ENCODE peak calls at places on chromosomes 5 and 9, in five cellular contexts. Z is pancreas, T is upper lobe of right lung, O is Panc1, S is GM23248. D is an unnamed sample. For H3K4me1, the result is how much of the 10 kb centered on the place peaks cover.

GRCh38 chr5:31707294-31707693 is 68.4 kb downstream of the PDZD2 start:
- DNase-seq in O (no peak), S (no peak), Z (no peak), T (no peak), D (no peak)

GRCh38 chr9:131641618-131642495 is 96.5 kb downstream of the PRRT1B start:
- DNase-seq in O (no peak), T (no peak), Z (no peak), S (no peak), D (no peak)

GRCh38 chr5:1495525-1495897 is 28.2 kb downstream of the LPCAT1 start:
- DNase-seq in T (no peak), S (no peak), O (no peak), Z (no peak), D (no peak)

GRCh38 chr9:135478858-135479468 is 619 bp upstream of the PPP1R26 start:
- DNase-seq in T (peak), Z (peak), O (no peak), S (peak), D (no peak)

GRCh38 chr5:66144799-66145390 is 795 bp downstream of the SREK1 start:
- DNase-seq in S (peak), T (no peak), O (peak), Z (no peak), D (no peak)

GRCh38 chr5:151664694-151665583 is 21.8 kb downstream of the SPARC start:
- DNase-seq in S (peak), T (no peak), Z (no peak), O (no peak), D (no peak)

GRCh38 chr5:179802207-179802883 is 4.3 kb downstream of the MGAT4B start:
- DNase-seq in T (no peak), Z (peak), O (no peak), S (peak), D (no peak)

GRCh38 chr5:66247176-66247960 is 103.3 kb downstream of the SREK1 start:
- DNase-seq in O (no peak), S (peak), T (no peak), Z (no peak), D (no peak)

GRCh38 chr5:15021286-15022046 is 149.9 kb upstream of the ANKH start:
- DNase-seq in S (peak), T (no peak), Z (no peak), O (no peak), D (no peak)

GRCh38 chr5:10478436-10478835 is 36.8 kb downstream of the ROPN1L start:
- DNase-seq in T (no peak), Z (no peak), O (no peak), S (peak), D (no peak)

GRCh38 chr5:10424124-10424731 is 17.5 kb upstream of the ROPN1L start:
- DNase-seq in T (no peak), Z (no peak), S (peak), O (no peak), D (no peak)

GRCh38 chr5:83895860-83896259 is 175.2 kb upstream of the HAPLN1 start:
- DNase-seq in Z (no peak), S (no peak), T (no peak), O (no peak), D (no peak)

GRCh38 chr9:115046786-115047185 is 71.2 kb downstream of the TNC start:
- DNase-seq in Z (no peak), S (no peak), T (no peak), O (no peak), D (no peak)

GRCh38 chr9:108743901-108744371 is 111.8 kb downstream of the ACTL7B start:
- DNase-seq in Z (no peak), O (no peak), T (no peak), S (peak), D (no peak)

GRCh38 chr5:112308608-112309007 is 110.5 kb downstream of the EPB41L4A start:
- DNase-seq in Z (no peak), S (no peak), O (no peak), T (no peak), D (no peak)

GRCh38 chr9:96080364-96080763 is 204.9 kb downstream of the ERCC6L2 start:
- DNase-seq in S (peak), T (no peak), O (no peak), Z (no peak), D (no peak)

GRCh38 chr5:72448368-72448767 is 58.8 kb downstream of the ZNF366 start:
- DNase-seq in O (no peak), Z (no peak), T (no peak), S (no peak), D (no peak)

GRCh38 chr5:57221049-57221568 is 47.2 kb downstream of the GPBP1 start:
- DNase-seq in O (peak), S (peak), T (no peak), Z (no peak), D (peak)

GRCh38 chr5:16690243-16690839 is 73.5 kb upstream of the RETREG1 start:
- DNase-seq in Z (no peak), T (no peak), S (peak), O (peak), D (no peak)

GRCh38 chr9:121763561-121764370 is 112.3 kb downstream of the DAB2IP start:
- DNase-seq in S (no peak), Z (peak), O (no peak), T (no peak), D (no peak)

GRCh38 chr5:106171132-106171531 is 1499.6 kb downstream of the EFNA5 start:
- DNase-seq in T (no peak), O (no peak), Z (no peak), S (no peak), D (no peak)

GRCh38 chr5:90709323-90710148 is 150.9 kb downstream of the ADGRV1 start:
- DNase-seq in S (peak), Z (no peak), O (peak), T (no peak), D (no peak)

GRCh38 chr5:72842816-72843215 is 26.4 kb downstream of the TNPO1 start:
- DNase-seq in S (peak), T (no peak), Z (no peak), O (peak), D (no peak)

GRCh38 chr5:33457124-33457523 is 16.4 kb downstream of the TARS1 start:
- DNase-seq in S (peak), Z (no peak), T (no peak), O (no peak), D (no peak)

GRCh38 chr5:135356522-135357318 is 42.3 kb downstream of the MACROH2A1 start:
- DNase-seq in Z (no peak), T (no peak), S (peak), O (no peak), D (no peak)

GRCh38 chr9:77927265-77927664 is 104.3 kb downstream of the GNAQ start:
- DNase-seq in Z (no peak), O (no peak), S (peak), T (no peak), D (no peak)

GRCh38 chr9:137534256-137535119 is 15.7 kb downstream of the PNPLA7 start:
- DNase-seq in Z (peak), S (peak), T (no peak), O (no peak), D (peak)

GRCh38 chr5:154771383-154771901 is 16.3 kb downstream of the LARP1 start:
- DNase-seq in T (no peak), Z (no peak), S (peak), O (no peak), D (no peak)

GRCh38 chr9:133275105-133276000 is at the start of gene ABO:
- DNase-seq in Z (peak), T (peak), O (no peak), S (peak), D (no peak)

GRCh38 chr9:133274236-133275104 is 531 bp downstream of the ABO start:
- DNase-seq in Z (no peak), T (no peak), S (no peak), O (no peak), D (no peak)

GRCh38 chr9:133277467-133277866 is 2.5 kb upstream of the ABO start:
- DNase-seq in O (no peak), S (no peak), Z (no peak), T (no peak), D (no peak)

GRCh38 chr9:133276923-133277322 is 1.9 kb upstream of the ABO start:
- DNase-seq in O (no peak), S (no peak), T (no peak), Z (no peak), D (no peak)

DNA sequence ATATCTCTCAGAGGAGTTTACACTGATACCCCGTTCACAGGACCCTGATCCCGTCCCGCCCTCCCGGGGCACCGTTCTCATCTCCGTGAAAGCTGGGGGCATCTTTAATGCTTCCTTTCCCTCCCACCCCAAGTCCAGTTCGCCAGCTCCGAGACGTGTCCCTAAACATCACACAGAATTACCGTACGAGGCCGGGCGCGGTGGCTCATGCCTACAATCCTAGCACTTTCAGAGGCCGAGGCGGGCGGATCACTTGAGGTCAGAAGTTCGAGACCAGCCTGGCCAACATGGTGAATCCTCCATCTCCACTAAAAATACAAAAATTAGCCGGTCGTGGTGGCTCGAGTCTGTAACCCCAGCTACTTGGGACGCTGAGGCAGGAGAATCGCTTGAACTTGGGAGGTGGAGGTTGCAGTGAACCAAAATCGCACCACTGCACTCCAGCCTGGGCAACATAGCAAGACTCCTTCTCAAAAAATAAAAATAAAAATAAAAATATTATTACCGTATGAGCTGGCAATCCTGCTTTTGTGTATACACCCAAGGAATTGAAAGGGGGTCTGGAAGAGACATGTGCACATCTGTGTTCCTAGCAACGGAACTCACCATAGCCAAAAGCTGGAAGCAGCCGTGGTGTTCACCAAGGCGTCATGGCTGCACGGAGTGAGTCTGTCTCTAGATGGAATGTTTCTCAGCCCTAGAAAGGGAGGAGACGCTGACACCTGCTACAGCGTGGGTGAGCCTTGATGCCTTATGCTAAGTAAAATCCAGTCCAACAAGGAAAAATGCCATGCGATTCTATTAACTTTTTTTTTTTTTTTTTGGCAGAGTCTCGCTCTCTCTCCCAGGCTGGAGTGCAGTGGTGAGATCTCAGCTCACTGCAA is 1.2 kb upstream of the ABO start:
- DNase-seq in S (no peak), O (no peak), T (no peak), Z (no peak), D (no peak)
- H3K4me3 ChIP-seq in S (no peak), O (no peak), T (peak), Z (peak), D (no peak)

GRCh38 chr9:2013688-2014087 is 1.5 kb upstream of the SMARCA2 start:
- DNase-seq in Z (no peak), T (no peak), S (peak), O (no peak), D (no peak)
- H3K27ac ChIP-seq in Z (no peak), T (peak), S (peak), O (no peak), D (no peak)

DNA sequence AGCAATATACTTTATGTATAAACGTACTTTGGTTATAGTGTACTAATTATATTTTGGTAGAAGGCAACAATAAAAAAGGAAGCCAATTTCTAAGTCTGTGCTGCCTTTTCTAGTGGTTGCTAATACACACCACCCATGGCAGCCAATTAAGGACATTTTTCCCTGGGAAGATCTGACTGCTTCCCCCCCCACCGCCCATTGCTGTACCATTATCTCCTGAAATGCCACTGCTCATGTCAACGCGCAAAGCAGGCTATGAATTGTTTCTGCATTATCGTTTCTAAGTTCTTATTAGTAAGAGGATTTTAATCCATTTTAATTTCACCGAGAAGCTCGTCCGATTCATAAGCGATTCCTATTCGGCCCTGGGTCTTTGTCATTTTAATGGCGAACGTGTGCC is 55.6 kb upstream of the SHC3 start:
- DNase-seq in S (no peak), Z (no peak), T (no peak), O (no peak), D (no peak)
- H3K4me1 ChIP-seq in S (under half), Z (under half), T (under half), O (under half), D (under half)

DNA sequence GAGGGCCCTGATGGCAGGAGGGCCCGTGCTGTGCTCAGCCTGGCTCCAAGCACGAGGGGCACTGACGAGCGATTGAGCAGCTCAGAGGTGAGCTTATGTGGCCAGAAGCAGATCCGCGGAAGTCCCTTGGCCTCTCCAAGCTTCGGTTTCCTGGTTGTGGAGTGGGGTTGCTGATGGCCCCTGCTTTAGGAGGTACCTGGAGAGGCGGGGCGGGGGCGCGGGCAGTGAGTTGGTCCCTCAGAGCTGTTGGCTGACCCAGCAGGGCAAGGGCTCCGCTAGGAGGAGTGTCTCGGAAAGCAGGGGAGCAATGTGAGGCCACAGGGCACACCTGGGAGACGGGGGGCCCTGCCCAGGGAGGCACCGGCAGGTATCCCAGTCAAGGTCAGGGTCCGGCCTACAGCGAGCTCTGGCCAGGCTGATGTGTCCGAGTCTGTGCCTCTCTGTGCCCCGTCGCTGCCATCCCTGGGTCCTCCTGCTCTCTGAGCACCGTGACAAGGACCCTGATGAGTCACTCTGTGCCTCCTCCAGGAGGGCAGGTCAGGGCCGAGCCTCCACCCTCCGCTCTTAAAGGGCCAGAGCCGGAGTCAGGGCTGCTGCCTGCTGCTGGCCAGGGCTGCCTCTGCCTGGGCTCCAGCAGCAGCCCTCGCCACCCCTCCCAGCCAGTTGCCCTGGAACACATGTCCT is 14.8 kb downstream of the NCS1 start:
- DNase-seq in S (peak), O (peak), Z (no peak), T (no peak), D (no peak)
- H3K4me3 ChIP-seq in S (peak), O (peak), Z (peak), T (no peak), D (no peak)